ENCODE peak calls at places on chromosomes 1 and 21, in eight cellular contexts. One of them, this sample, is unnamed.

GRCh38 chr1:210598135-210598652 is 269.5 kb downstream of the HHAT start:
- DNase-seq in lower leg skin: peak; percentile 22
- DNase-seq in right lobe of liver: no peak
- DNase-seq in tibial nerve: no peak
- DNase-seq in GM12891: no peak
- DNase-seq in IMR-90: peak; percentile 97
- DNase-seq in spleen: no peak
- DNase-seq in H1: no peak
- DNase-seq in this sample: no peak

GRCh38 chr1:170231669-170232068 is 85.9 kb downstream of the NTMT2 start:
- DNase-seq in GM12891: no peak
- DNase-seq in H1: no peak
- DNase-seq in right lobe of liver: no peak
- DNase-seq in spleen: no peak
- DNase-seq in IMR-90: no peak
- DNase-seq in tibial nerve: no peak
- DNase-seq in lower leg skin: no peak
- DNase-seq in this sample: no peak

GRCh38 chr1:46557403-46557802 is 6.0 kb upstream of the KNCN start:
- DNase-seq in lower leg skin: no peak
- DNase-seq in H1: no peak
- DNase-seq in spleen: no peak
- DNase-seq in IMR-90: no peak
- DNase-seq in tibial nerve: no peak
- DNase-seq in GM12891: no peak
- DNase-seq in right lobe of liver: no peak
- DNase-seq in this sample: no peak

GRCh38 chr1:94765958-94766357 is 54.2 kb upstream of the SLC44A3 start:
- DNase-seq in H1: no peak
- DNase-seq in lower leg skin: no peak
- DNase-seq in IMR-90: peak; percentile 25
- DNase-seq in spleen: no peak
- DNase-seq in tibial nerve: no peak
- DNase-seq in GM12891: no peak
- DNase-seq in right lobe of liver: no peak
- DNase-seq in this sample: no peak

GRCh38 chr1:53073899-53074311 is 11.9 kb downstream of the PODN start:
- DNase-seq in tibial nerve: peak; percentile 63
- DNase-seq in lower leg skin: no peak
- DNase-seq in right lobe of liver: peak; percentile 10
- DNase-seq in GM12891: no peak
- DNase-seq in H1: no peak
- DNase-seq in spleen: peak; percentile 59
- DNase-seq in IMR-90: no peak
- DNase-seq in this sample: no peak

GRCh38 chr1:38138498-38139233 is 92.1 kb upstream of the POU3F1 start:
- DNase-seq in H1: no peak
- DNase-seq in IMR-90: peak; percentile 97
- DNase-seq in spleen: no peak
- DNase-seq in GM12891: no peak
- DNase-seq in lower leg skin: peak; percentile 55
- DNase-seq in tibial nerve: peak; percentile 37
- DNase-seq in right lobe of liver: peak; percentile 81
- DNase-seq in this sample: no peak

GRCh38 chr1:6322161-6322560 is 61.3 kb upstream of the GPR153 start:
- DNase-seq in tibial nerve: no peak
- DNase-seq in right lobe of liver: no peak
- DNase-seq in lower leg skin: no peak
- DNase-seq in IMR-90: no peak
- DNase-seq in H1: no peak
- DNase-seq in GM12891: no peak
- DNase-seq in spleen: no peak
- DNase-seq in this sample: no peak

GRCh38 chr1:89952021-89952995 is 42.6 kb upstream of the ZNF326 start:
- DNase-seq in IMR-90: peak; percentile 90
- DNase-seq in GM12891: no peak
- DNase-seq in right lobe of liver: no peak
- DNase-seq in spleen: no peak
- DNase-seq in lower leg skin: no peak
- DNase-seq in tibial nerve: no peak
- DNase-seq in H1: no peak
- DNase-seq in this sample: no peak

GRCh38 chr1:233281711-233282581 is 13.6 kb downstream of the PCNX2 start:
- DNase-seq in spleen: no peak
- DNase-seq in right lobe of liver: no peak
- DNase-seq in H1: no peak
- DNase-seq in IMR-90: peak; percentile 55
- DNase-seq in tibial nerve: no peak
- DNase-seq in lower leg skin: no peak
- DNase-seq in GM12891: peak; percentile 24
- DNase-seq in this sample: peak; percentile 19

GRCh38 chr1:157574836-157575235 is 22.5 kb upstream of the FCRL5 start:
- DNase-seq in H1: no peak
- DNase-seq in IMR-90: no peak
- DNase-seq in lower leg skin: no peak
- DNase-seq in GM12891: no peak
- DNase-seq in tibial nerve: no peak
- DNase-seq in spleen: no peak
- DNase-seq in right lobe of liver: no peak
- DNase-seq in this sample: no peak

GRCh38 chr1:84300991-84301758 is at the start of gene SAMD13:
- DNase-seq in spleen: no peak
- DNase-seq in tibial nerve: peak; percentile 49
- DNase-seq in right lobe of liver: peak; percentile 42
- DNase-seq in H1: no peak
- DNase-seq in lower leg skin: peak; percentile 83
- DNase-seq in GM12891: no peak
- DNase-seq in IMR-90: peak; percentile 69
- DNase-seq in this sample: no peak

GRCh38 chr1:175818929-175819328 is 75.5 kb upstream of the TNR start:
- DNase-seq in lower leg skin: no peak
- DNase-seq in tibial nerve: no peak
- DNase-seq in H1: no peak
- DNase-seq in IMR-90: no peak
- DNase-seq in right lobe of liver: no peak
- DNase-seq in GM12891: no peak
- DNase-seq in spleen: no peak
- DNase-seq in this sample: no peak

DNA sequence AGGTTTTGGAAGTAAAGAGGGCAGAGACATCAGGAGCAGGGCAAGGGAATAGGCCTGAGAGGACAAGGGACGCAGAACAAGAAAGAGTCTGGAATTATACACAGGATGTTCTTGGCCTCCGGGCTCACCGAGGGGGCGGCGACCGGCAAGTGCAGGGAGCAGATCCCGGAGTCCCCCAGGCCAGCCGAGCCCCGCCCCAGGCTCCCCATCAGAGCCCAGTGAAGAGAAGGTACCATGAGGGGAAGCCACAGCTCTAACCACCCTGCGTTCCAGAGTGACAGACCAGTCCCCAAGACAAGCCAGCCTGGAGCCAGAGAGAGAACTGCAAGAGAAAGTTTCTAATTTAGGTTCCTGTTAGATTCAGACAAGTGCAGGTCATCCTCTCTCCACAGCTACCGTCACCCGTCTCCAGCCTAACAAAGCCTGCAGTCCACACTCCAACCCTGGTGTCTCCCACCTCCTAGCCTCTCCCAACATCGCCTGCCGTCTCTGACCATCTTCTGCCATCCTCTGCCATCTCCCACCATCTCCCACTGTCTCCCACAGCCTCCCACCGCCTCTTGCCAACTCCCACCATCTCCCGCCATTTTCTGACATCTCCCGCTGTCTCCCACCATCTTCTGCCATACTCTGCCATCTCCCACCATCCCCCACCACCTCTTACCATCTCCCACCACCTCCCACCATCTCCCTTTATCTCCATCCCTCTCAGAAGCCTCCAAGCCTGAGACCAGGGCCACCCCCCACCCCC is 42.5 kb downstream of the CAPN2 start:
- DNase-seq in right lobe of liver: no peak
- DNase-seq in spleen: peak; percentile 62
- DNase-seq in IMR-90: no peak
- DNase-seq in GM12891: no peak
- DNase-seq in lower leg skin: no peak
- DNase-seq in tibial nerve: no peak
- DNase-seq in H1: no peak
- DNase-seq in this sample: no peak
- TF ChIP-seq POLR2A in right lobe of liver: no peak
- TF ChIP-seq POLR2A in spleen: no peak
- TF ChIP-seq POLR2A in IMR-90: no peak
- TF ChIP-seq POLR2A in GM12891: no peak
- TF ChIP-seq POLR2A in lower leg skin: no peak
- TF ChIP-seq POLR2A in tibial nerve: no peak
- TF ChIP-seq POLR2A in H1: no peak
- TF ChIP-seq POLR2A in this sample: no peak

GRCh38 chr1:36583980-36584805 is 101.5 kb upstream of the CSF3R start:
- DNase-seq in lower leg skin: no peak
- DNase-seq in GM12891: no peak
- DNase-seq in right lobe of liver: no peak
- DNase-seq in tibial nerve: no peak
- DNase-seq in spleen: no peak
- DNase-seq in IMR-90: no peak
- DNase-seq in H1: no peak
- DNase-seq in this sample: no peak
- TF ChIP-seq POLR2A in lower leg skin: no peak
- TF ChIP-seq POLR2A in GM12891: no peak
- TF ChIP-seq POLR2A in right lobe of liver: no peak
- TF ChIP-seq POLR2A in tibial nerve: no peak
- TF ChIP-seq POLR2A in spleen: no peak
- TF ChIP-seq POLR2A in IMR-90: no peak
- TF ChIP-seq POLR2A in H1: no peak
- TF ChIP-seq POLR2A in this sample: no peak

DNA sequence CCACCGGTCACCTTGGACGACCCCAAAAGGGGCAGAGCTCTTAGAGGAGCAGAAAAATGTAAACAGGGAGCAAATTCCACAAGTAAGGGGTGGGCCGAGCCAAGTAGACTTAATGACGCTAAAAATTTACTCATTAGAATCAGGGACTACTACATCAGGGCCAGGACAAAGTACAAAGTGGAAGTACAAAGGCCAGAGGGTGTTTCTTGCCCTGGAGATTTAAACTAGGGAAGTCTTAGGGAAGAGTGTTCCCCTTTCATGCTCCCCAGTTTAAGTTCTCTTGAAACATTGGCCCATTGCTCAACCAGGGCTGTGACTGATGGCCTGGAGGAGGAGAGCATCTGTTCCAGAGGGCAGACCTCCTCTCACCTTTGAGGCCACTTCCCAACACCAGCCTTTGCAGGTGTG is 48.6 kb downstream of the BACH1 start:
- DNase-seq in IMR-90: peak; percentile 55
- DNase-seq in right lobe of liver: no peak
- DNase-seq in tibial nerve: no peak
- DNase-seq in spleen: no peak
- DNase-seq in H1: no peak
- DNase-seq in GM12891: no peak
- DNase-seq in lower leg skin: no peak
- DNase-seq in this sample: no peak
- TF ChIP-seq POLR2A in IMR-90: no peak
- TF ChIP-seq POLR2A in right lobe of liver: no peak
- TF ChIP-seq POLR2A in tibial nerve: no peak
- TF ChIP-seq POLR2A in spleen: no peak
- TF ChIP-seq POLR2A in H1: no peak
- TF ChIP-seq POLR2A in GM12891: no peak
- TF ChIP-seq POLR2A in lower leg skin: no peak
- TF ChIP-seq POLR2A in this sample: no peak

GRCh38 chr1:154970631-154971340 is at the start of gene SHC1:
- DNase-seq in tibial nerve: peak; percentile 90
- DNase-seq in spleen: peak; percentile 92
- DNase-seq in H1: peak; percentile 90
- DNase-seq in GM12891: peak; percentile 75
- DNase-seq in IMR-90: peak; percentile 92
- DNase-seq in right lobe of liver: peak; percentile 94
- DNase-seq in lower leg skin: peak; percentile 93
- DNase-seq in this sample: peak; percentile 76
- TF ChIP-seq POLR2A in tibial nerve: peak; percentile 92
- TF ChIP-seq POLR2A in spleen: no peak
- TF ChIP-seq POLR2A in H1: peak; percentile 79
- TF ChIP-seq POLR2A in GM12891: no peak
- TF ChIP-seq POLR2A in IMR-90: peak; percentile 94
- TF ChIP-seq POLR2A in right lobe of liver: peak; percentile 97
- TF ChIP-seq POLR2A in lower leg skin: no peak
- TF ChIP-seq POLR2A in this sample: peak; percentile 26

GRCh38 chr1:206556748-206557635 is 49.7 kb downstream of the RASSF5 start:
- DNase-seq in tibial nerve: peak; percentile 59
- DNase-seq in spleen: peak; percentile 99
- DNase-seq in GM12891: peak; percentile 60
- DNase-seq in lower leg skin: peak; percentile 72
- DNase-seq in H1: peak; percentile 77
- DNase-seq in IMR-90: peak; percentile 38
- DNase-seq in right lobe of liver: peak; percentile 88
- DNase-seq in this sample: peak; percentile 68

GRCh38 chr1:206559661-206559995 is 52.3 kb downstream of the RASSF5 start:
- DNase-seq in tibial nerve: no peak
- DNase-seq in right lobe of liver: no peak
- DNase-seq in H1: no peak
- DNase-seq in lower leg skin: no peak
- DNase-seq in spleen: no peak
- DNase-seq in GM12891: no peak
- DNase-seq in IMR-90: no peak
- DNase-seq in this sample: no peak

GRCh38 chr1:206558794-206559660 is 51.7 kb downstream of the RASSF5 start:
- DNase-seq in spleen: no peak
- DNase-seq in H1: no peak
- DNase-seq in GM12891: no peak
- DNase-seq in tibial nerve: no peak
- DNase-seq in IMR-90: no peak
- DNase-seq in lower leg skin: no peak
- DNase-seq in right lobe of liver: no peak
- DNase-seq in this sample: no peak

GRCh38 chr1:206557636-206558473 is 50.5 kb downstream of the RASSF5 start:
- DNase-seq in GM12891: no peak
- DNase-seq in lower leg skin: no peak
- DNase-seq in IMR-90: no peak
- DNase-seq in tibial nerve: no peak
- DNase-seq in spleen: peak; percentile 86
- DNase-seq in right lobe of liver: no peak
- DNase-seq in H1: no peak
- DNase-seq in this sample: no peak

GRCh38 chr1:206560021-206560716 is 52.1 kb downstream of the EIF2D start:
- DNase-seq in tibial nerve: no peak
- DNase-seq in IMR-90: no peak
- DNase-seq in H1: no peak
- DNase-seq in GM12891: no peak
- DNase-seq in spleen: no peak
- DNase-seq in right lobe of liver: no peak
- DNase-seq in lower leg skin: no peak
- DNase-seq in this sample: no peak
- TF ChIP-seq POLR2A in tibial nerve: no peak
- TF ChIP-seq POLR2A in IMR-90: no peak
- TF ChIP-seq POLR2A in H1: no peak
- TF ChIP-seq POLR2A in GM12891: no peak
- TF ChIP-seq POLR2A in spleen: no peak
- TF ChIP-seq POLR2A in right lobe of liver: no peak
- TF ChIP-seq POLR2A in lower leg skin: no peak
- TF ChIP-seq POLR2A in this sample: no peak